ENCODE peak calls at places on chromosome 7, in ten cellular contexts. H, Q, M, P, E, T, J, O, F and N are unnamed samples.

GRCh38 chr7:126682176-126682575 is 570.6 kb downstream of the GRM8 start:
- DNase-seq in H (no peak), Q (no peak), M (no peak), P (no peak), E (no peak), T (no peak), J (no peak), O (no peak), F (no peak), N (no peak)

GRCh38 chr7:114979803-114980507 is 58.1 kb downstream of the MDFIC start:
- DNase-seq in H (no peak), Q (peak; percentile 21), M (no peak), P (no peak), E (no peak), T (no peak), J (no peak), O (no peak), F (no peak), N (no peak)

GRCh38 chr7:159062596-159062995 is 82.1 kb downstream of the VIPR2 start:
- DNase-seq in H (no peak), Q (no peak), M (no peak), P (no peak), E (no peak), T (no peak), J (no peak), O (no peak), F (no peak), N (no peak)

GRCh38 chr7:17947606-17948005 is 7.3 kb upstream of the SNX13 start:
- DNase-seq in H (no peak), Q (no peak), M (no peak), P (no peak), E (no peak), T (no peak), J (no peak), O (no peak), F (no peak), N (no peak)

GRCh38 chr7:132221356-132221755 is 354.9 kb downstream of the PLXNA4 start:
- DNase-seq in H (no peak), Q (no peak), M (no peak), P (no peak), E (no peak), T (no peak), J (no peak), O (no peak), F (no peak), N (no peak)

GRCh38 chr7:47738563-47739166 is 156.8 kb upstream of the TNS3 start:
- DNase-seq in H (no peak), Q (no peak), M (no peak), P (no peak), E (no peak), T (no peak), J (no peak), O (no peak), F (no peak), N (no peak)

GRCh38 chr7:27953361-27953760 is 213.4 kb downstream of the TAX1BP1 start:
- DNase-seq in H (no peak), Q (no peak), M (no peak), P (no peak), E (no peak), T (no peak), J (no peak), O (no peak), F (no peak), N (no peak)

GRCh38 chr7:50826371-50827172 is 43.9 kb upstream of the GRB10 start:
- DNase-seq in H (peak; percentile 90), Q (no peak), M (no peak), P (peak; percentile 87), E (no peak), T (no peak), J (no peak), O (peak; percentile 97), F (no peak), N (no peak)

GRCh38 chr7:30664184-30664885 is 17.9 kb downstream of the CRHR2 start:
- DNase-seq in H (no peak), Q (no peak), M (no peak), P (no peak), E (no peak), T (no peak), J (no peak), O (no peak), F (no peak), N (no peak)
- H3K4me1 ChIP-seq in H (no peaks in the 10 kb centered on the region), Q (no peaks in the 10 kb centered on the region), M (no peaks in the 10 kb centered on the region), P (no peaks in the 10 kb centered on the region), E (no peaks in the 10 kb centered on the region), T (no peaks in the 10 kb centered on the region), J (no peaks in the 10 kb centered on the region), O (no peaks in the 10 kb centered on the region), F (no peaks in the 10 kb centered on the region), N (no peaks in the 10 kb centered on the region)

GRCh38 chr7:602341-603141 is 82.9 kb upstream of the PDGFA start:
- DNase-seq in H (no peak), Q (peak; percentile 52), M (no peak), P (no peak), E (no peak), T (no peak), J (no peak), O (no peak), F (peak; percentile 73), N (no peak)

GRCh38 chr7:604884-605531 is 85.4 kb upstream of the PDGFA start:
- DNase-seq in H (no peak), Q (peak; percentile 66), M (no peak), P (no peak), E (no peak), T (no peak), J (no peak), O (no peak), F (peak; percentile 47), N (peak; percentile 55)

GRCh38 chr7:605661-606450 is 86.2 kb upstream of the PDGFA start:
- DNase-seq in H (no peak), Q (no peak), M (no peak), P (no peak), E (no peak), T (no peak), J (no peak), O (no peak), F (no peak), N (no peak)

GRCh38 chr7:603152-603941 is 83.7 kb upstream of the PDGFA start:
- DNase-seq in H (no peak), Q (no peak), M (no peak), P (no peak), E (no peak), T (no peak), J (no peak), O (no peak), F (peak; percentile 41), N (no peak)

DNA sequence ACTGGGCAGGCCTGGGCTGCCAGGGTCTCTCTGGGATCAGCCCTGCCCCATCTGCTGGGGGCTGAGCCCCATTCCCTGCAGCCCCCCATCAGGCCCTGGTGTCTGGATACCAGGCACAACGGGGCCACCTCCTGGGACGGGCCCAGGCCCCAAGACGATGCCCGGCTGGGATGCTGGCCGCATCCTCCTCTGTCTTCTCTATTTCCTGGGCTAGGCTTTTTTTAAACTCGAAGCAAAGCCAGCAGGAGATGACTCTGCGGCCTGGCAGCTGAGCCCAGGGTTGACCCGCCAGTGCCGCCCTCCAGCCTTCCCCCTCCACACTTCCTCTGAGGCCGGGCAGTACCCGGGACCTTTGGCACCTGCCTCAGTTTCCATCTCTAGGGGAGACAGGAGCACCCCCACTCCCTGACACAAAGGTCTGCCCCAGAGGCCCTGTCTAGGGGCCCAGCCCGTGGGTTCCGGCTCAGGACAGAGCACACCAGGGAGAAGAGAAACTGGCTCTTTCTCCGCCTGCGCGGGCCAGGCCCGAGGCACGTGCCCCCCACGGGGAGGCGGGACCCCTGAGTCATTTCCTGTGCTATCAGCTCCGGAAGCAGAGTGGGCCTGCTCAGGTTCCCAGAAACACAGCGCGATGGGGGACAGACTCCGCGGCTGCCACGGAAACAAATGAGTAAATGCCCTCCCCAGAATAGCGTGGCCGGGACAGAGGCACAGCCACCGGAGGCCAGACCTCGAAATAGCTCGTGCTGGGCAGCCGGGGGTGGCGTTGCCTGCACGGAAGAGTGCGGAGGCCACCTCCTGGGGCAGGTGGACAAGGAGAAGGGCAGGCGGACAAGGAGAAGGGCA is 84.6 kb upstream of the PDGFA start:
- DNase-seq in H (no peak), Q (peak; percentile 86), M (peak; percentile 47), P (peak; percentile 54), E (peak; percentile 41), T (peak; percentile 84), J (peak; percentile 68), O (peak; percentile 93), F (peak; percentile 73), N (peak; percentile 90)
- TF ChIP-seq POLR2A in H (no peak), Q (peak; percentile 56), M (peak; percentile 35), P (no peak), E (peak; percentile 48), T (no peak), J (no peak), O (no peak), F (no peak), N (no peak)

GRCh38 chr7:96775046-96775445 is 65.4 kb upstream of the SEM1 start:
- DNase-seq in H (no peak), Q (no peak), M (no peak), P (no peak), E (no peak), T (no peak), J (no peak), O (no peak), F (no peak), N (no peak)

GRCh38 chr7:96773483-96773882 is 63.8 kb upstream of the SEM1 start:
- DNase-seq in H (no peak), Q (no peak), M (no peak), P (no peak), E (no peak), T (no peak), J (no peak), O (no peak), F (no peak), N (no peak)

GRCh38 chr7:96772295-96772694 is 62.6 kb upstream of the SEM1 start:
- DNase-seq in H (no peak), Q (no peak), M (no peak), P (no peak), E (no peak), T (no peak), J (no peak), O (no peak), F (no peak), N (no peak)

DNA sequence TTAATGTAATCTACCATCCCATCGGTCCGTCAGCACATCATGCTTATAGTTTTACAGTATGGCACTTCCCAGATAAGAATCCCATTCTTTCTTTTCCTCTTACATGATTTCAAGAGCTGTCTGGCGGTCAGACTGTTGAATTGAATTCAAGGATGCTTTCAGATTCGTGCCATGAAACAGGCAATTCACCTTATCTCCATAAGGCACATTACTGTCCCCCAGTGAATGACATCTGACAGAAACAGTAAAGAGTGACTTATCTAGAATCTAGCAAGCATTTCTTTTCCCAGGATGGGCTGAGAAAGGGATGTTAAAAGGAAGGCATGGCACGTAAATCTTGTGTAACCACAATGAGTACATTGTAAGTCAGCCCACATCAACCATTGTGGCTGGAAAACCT is 61.1 kb upstream of the SEM1 start:
- DNase-seq in H (no peak), Q (no peak), M (no peak), P (no peak), E (no peak), T (no peak), J (no peak), O (no peak), F (no peak), N (no peak)
- H3K4me1 ChIP-seq in H (no peaks in the 10 kb centered on the region), Q (no peaks in the 10 kb centered on the region), M (peaks cover 7% of the 10 kb centered on the region), P (no peaks in the 10 kb centered on the region), E (no peaks in the 10 kb centered on the region), T (peaks cover 4% of the 10 kb centered on the region), J (no peaks in the 10 kb centered on the region), O (no peaks in the 10 kb centered on the region), F (no peaks in the 10 kb centered on the region), N (no peaks in the 10 kb centered on the region)

DNA sequence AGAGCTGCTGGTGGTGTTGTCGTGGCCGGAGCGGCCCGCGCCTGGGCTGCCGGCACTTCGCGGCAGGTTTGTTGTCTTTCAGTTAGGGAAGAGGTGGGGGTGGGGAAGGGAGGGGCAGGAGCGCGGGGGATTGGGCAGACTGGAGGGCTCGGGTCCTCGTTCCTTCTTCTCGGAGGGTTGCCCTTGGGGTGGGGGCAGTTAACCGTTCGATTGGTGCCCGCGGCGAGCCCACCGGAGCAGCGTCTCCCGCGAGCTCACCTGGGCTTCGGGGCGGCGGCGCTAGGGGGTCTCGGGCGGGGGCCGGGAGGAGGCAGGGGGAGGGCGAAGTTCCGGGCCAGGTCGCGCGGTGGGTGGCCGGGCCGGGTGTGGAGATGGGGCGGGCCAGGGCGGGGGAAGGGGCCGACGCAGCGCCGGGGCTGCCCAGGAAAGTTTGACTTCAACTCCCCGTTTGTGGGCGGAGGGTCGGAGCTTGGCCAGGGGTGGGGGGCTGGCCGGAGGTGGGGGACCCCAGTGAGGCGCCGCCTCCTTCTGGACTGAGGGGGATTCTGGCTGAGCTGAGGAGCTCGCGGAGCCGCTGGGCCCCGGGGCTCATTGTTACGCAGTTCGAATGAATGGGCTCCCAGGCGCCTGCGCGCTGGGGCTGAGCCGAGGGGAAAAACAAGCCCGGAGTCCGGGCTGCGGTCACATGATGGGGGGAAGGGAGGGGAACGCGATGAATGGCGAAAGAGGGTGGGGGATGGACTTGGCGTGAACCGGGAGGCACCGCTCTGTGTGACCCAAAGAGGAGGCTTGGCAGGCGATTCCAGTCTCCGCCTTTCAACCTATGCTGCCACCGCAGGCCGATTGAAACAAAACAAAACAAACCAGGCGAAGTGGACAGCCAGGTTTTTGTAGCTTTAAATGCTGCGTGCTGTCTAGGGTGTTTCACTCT is 582 bp downstream of the HBP1 start:
- DNase-seq in H (peak; percentile 96), Q (peak; percentile 96), M (peak; percentile 95), P (peak; percentile 96), E (peak; percentile 97), T (peak; percentile 97), J (peak; percentile 97), O (peak; percentile 98), F (peak; percentile 96), N (peak; percentile 99)
- TF ChIP-seq POLR2A in H (no peak), Q (peak; percentile 47), M (peak; percentile 88), P (peak; percentile 71), E (peak; percentile 72), T (no peak), J (no peak), O (peak; percentile 72), F (peak; percentile 5), N (peak; percentile 94)